ENCODE peak calls at places on chromosomes 6 and 20, in nine cellular contexts. I is kidney tubule cell; S is NCI-H69; P is activated naive CD4-positive, alpha-beta T cell treated with anti-CD3 and anti-CD28 coated beads for 36 hours; Z is stimulated activated CD8-positive, alpha-beta memory T cell treated with anti-CD3 and anti-CD28 coated beads, Interleukin-7, amount 100 ng/mL, for 1 hour; Q is cardiac fibroblast; B is HuH-7.5; C is GM20000; F is foreskin fibroblast. H is an unnamed sample.

GRCh38 chr6:131213501-131213990 is 78.3 kb downstream of the AKAP7 start:
- DNase-seq in I (no peak), S (peak), P (no peak), Z (no peak), Q (peak), B (no peak), C (no peak), F (peak), H (no peak)

GRCh38 chr6:1600764-1601615 is 8.7 kb upstream of the FOXC1 start:
- DNase-seq in I (no peak), S (peak), P (no peak), Z (no peak), Q (no peak), B (no peak), C (no peak), F (no peak), H (no peak)

GRCh38 chr6:47027315-47027714 is 14.8 kb downstream of the ADGRF1 start:
- DNase-seq in I (no peak), S (no peak), P (no peak), Z (no peak), Q (no peak), B (no peak), C (no peak), F (no peak), H (no peak)

GRCh38 chr6:22975079-22975478 is 405.7 kb downstream of the HDGFL1 start:
- DNase-seq in I (no peak), S (no peak), P (no peak), Z (no peak), Q (no peak), B (no peak), C (no peak), F (no peak), H (no peak)

GRCh38 chr20:20772492-20773047 is 60.1 kb upstream of the RALGAPA2 start:
- DNase-seq in I (no peak), S (peak), P (no peak), Z (no peak), Q (no peak), B (no peak), C (no peak), F (no peak), H (no peak)

GRCh38 chr20:25486377-25486776 is 78.9 kb downstream of the GINS1 start:
- DNase-seq in I (no peak), S (peak), P (peak), Z (no peak), Q (peak), B (no peak), C (no peak), F (peak), H (no peak)

GRCh38 chr6:159729598-159729997 is 2.3 kb downstream of the WTAP start:
- DNase-seq in I (peak), S (peak), P (no peak), Z (no peak), Q (peak), B (no peak), C (peak), F (no peak), H (peak)

GRCh38 chr6:37131104-37131959 is 38.6 kb upstream of the PIM1 start:
- DNase-seq in I (peak), S (peak), P (no peak), Z (no peak), Q (no peak), B (no peak), C (no peak), F (no peak), H (no peak)

GRCh38 chr20:11103866-11104265 is 430.1 kb upstream of the JAG1 start:
- DNase-seq in I (no peak), S (no peak), P (no peak), Z (no peak), Q (peak), B (no peak), C (no peak), F (no peak), H (no peak)

GRCh38 chr6:56669585-56669984 is 26.9 kb upstream of the DST start:
- DNase-seq in I (no peak), S (no peak), P (no peak), Z (no peak), Q (no peak), B (no peak), C (no peak), F (no peak), H (no peak)

GRCh38 chr6:49637333-49637698 is 677 bp upstream of the RHAG start:
- DNase-seq in I (no peak), S (no peak), P (no peak), Z (no peak), Q (no peak), B (no peak), C (no peak), F (no peak), H (no peak)

GRCh38 chr6:100246206-100246605 is 218.5 kb downstream of the SIM1 start:
- DNase-seq in I (no peak), S (peak), P (no peak), Z (no peak), Q (no peak), B (no peak), C (no peak), F (no peak), H (no peak)

GRCh38 chr6:148200302-148200701 is 142.3 kb upstream of the SASH1 start:
- DNase-seq in I (no peak), S (peak), P (peak), Z (no peak), Q (no peak), B (no peak), C (no peak), F (no peak), H (no peak)

GRCh38 chr6:31558631-31559500 is 11.5 kb downstream of the NFKBIL1 start:
- DNase-seq in I (no peak), S (no peak), P (peak), Z (peak), Q (peak), B (no peak), C (peak), F (no peak), H (peak)

GRCh38 chr6:5657684-5658429 is 348.9 kb downstream of the NRN1 start:
- DNase-seq in I (no peak), S (no peak), P (no peak), Z (no peak), Q (peak), B (no peak), C (no peak), F (no peak), H (peak)

GRCh38 chr6:40330301-40330721 is 256.9 kb downstream of the LRFN2 start:
- DNase-seq in I (no peak), S (no peak), P (no peak), Z (no peak), Q (no peak), B (no peak), C (no peak), F (no peak), H (no peak)

GRCh38 chr6:23179994-23180393 is 610.6 kb downstream of the HDGFL1 start:
- DNase-seq in I (no peak), S (no peak), P (no peak), Z (no peak), Q (no peak), B (no peak), C (no peak), F (no peak), H (no peak)

GRCh38 chr6:105596284-105596755 is 193.4 kb upstream of the PREP start:
- DNase-seq in I (peak), S (peak), P (no peak), Z (no peak), Q (peak), B (no peak), C (no peak), F (peak), H (no peak)

GRCh38 chr20:53298900-53299299 is 294.7 kb downstream of the ZNF217 start:
- DNase-seq in I (no peak), S (peak), P (no peak), Z (no peak), Q (no peak), B (no peak), C (no peak), F (no peak), H (no peak)

GRCh38 chr6:14031516-14031915 is 86.1 kb upstream of the CD83 start:
- DNase-seq in I (peak), S (no peak), P (no peak), Z (no peak), Q (no peak), B (no peak), C (no peak), F (no peak), H (no peak)

GRCh38 chr6:104940881-104941693 is 15.8 kb upstream of the LIN28B start:
- DNase-seq in I (no peak), S (no peak), P (peak), Z (peak), Q (peak), B (no peak), C (peak), F (peak), H (no peak)

GRCh38 chr6:163243083-163243482 is 171.4 kb upstream of the QKI start:
- DNase-seq in I (no peak), S (no peak), P (no peak), Z (no peak), Q (no peak), B (no peak), C (no peak), F (no peak), H (no peak)

GRCh38 chr20:43040427-43040826 is 149.3 kb downstream of the PTPRT start:
- DNase-seq in I (peak), S (no peak), P (peak), Z (no peak), Q (no peak), B (peak), C (no peak), F (no peak), H (peak)

GRCh38 chr6:157380779-157381561 is at the start of gene ZDHHC14:
- DNase-seq in I (peak), S (peak), P (peak), Z (peak), Q (peak), B (peak), C (peak), F (peak), H (peak)

GRCh38 chr6:29827579-29828470 is at the start of gene HLA-G:
- DNase-seq in I (no peak), S (no peak), P (no peak), Z (no peak), Q (no peak), B (no peak), C (peak), F (no peak), H (no peak)

GRCh38 chr20:62500237-62500864 is 24.6 kb upstream of the GATA5 start:
- DNase-seq in I (peak), S (peak), P (peak), Z (peak), Q (peak), B (peak), C (peak), F (peak), H (peak)

GRCh38 chr6:127341471-127342202 is 1.8 kb downstream of the ECHDC1 start:
- DNase-seq in I (no peak), S (no peak), P (no peak), Z (no peak), Q (peak), B (no peak), C (peak), F (no peak), H (no peak)

H was measured in HL-60.